ENCODE peak calls at places on chromosomes 11 and 22, in eight cellular contexts. H is dorsolateral prefrontal cortex, J is GM20000, S is AG09309, A is HL-60, B is pancreas, L is foreskin fibroblast, K is colonic mucosa. M is an unnamed sample.

GRCh38 chr22:45127866-45128265 is 35.9 kb upstream of the NUP50 start:
- DNase-seq in H (no peak), J (no peak), S (no peak), A (no peak), B (no peak), L (peak; percentile 74), K (no peak), M (no peak)

GRCh38 chr11:819943-820649 is 1.4 kb downstream of the PNPLA2 start:
- DNase-seq in H (no peak), J (peak; percentile 94), S (no peak), A (peak; percentile 97), B (peak; percentile 97), L (peak; percentile 52), K (peak; percentile 96), M (no peak)

GRCh38 chr22:37817705-37818311 is 5.4 kb upstream of the GALR3 start:
- DNase-seq in H (peak; percentile 88), J (peak; percentile 94), S (no peak), A (peak; percentile 72), B (peak; percentile 84), L (peak; percentile 68), K (peak; percentile 89), M (peak; percentile 50)

GRCh38 chr11:91305402-91305801 is 919.2 kb upstream of the FAT3 start:
- DNase-seq in H (no peak), J (no peak), S (no peak), A (no peak), B (no peak), L (no peak), K (no peak), M (no peak)

GRCh38 chr11:12170501-12170900 is 60.1 kb downstream of the MICAL2 start:
- DNase-seq in H (no peak), J (no peak), S (no peak), A (no peak), B (no peak), L (no peak), K (no peak), M (no peak)

GRCh38 chr11:6095798-6096197 is 11.7 kb upstream of the OR56B4 start:
- DNase-seq in H (no peak), J (no peak), S (no peak), A (no peak), B (no peak), L (no peak), K (no peak), M (no peak)

GRCh38 chr11:66855574-66856495 is 1.0 kb upstream of the LRFN4 start:
- DNase-seq in H (peak; percentile 93), J (peak; percentile 100), S (peak; percentile 44), A (peak; percentile 93), B (peak; percentile 95), L (peak; percentile 95), K (peak; percentile 97), M (peak; percentile 82)

GRCh38 chr22:31952459-31952858 is 8.1 kb downstream of the YWHAH start:
- DNase-seq in H (no peak), J (no peak), S (peak; percentile 72), A (no peak), B (no peak), L (peak; percentile 71), K (no peak), M (peak; percentile 39)

GRCh38 chr11:105466582-105467228 is 143.2 kb upstream of the GRIA4 start:
- DNase-seq in H (no peak), J (no peak), S (no peak), A (no peak), B (no peak), L (peak; percentile 71), K (no peak), M (no peak)

GRCh38 chr22:26550498-26551033 is 38.3 kb upstream of the TFIP11 start:
- DNase-seq in H (peak; percentile 47), J (no peak), S (peak; percentile 80), A (no peak), B (peak; percentile 72), L (peak; percentile 82), K (no peak), M (peak; percentile 49)

GRCh38 chr11:126308271-126308671 is 4.4 kb downstream of the DCPS start:
- DNase-seq in H (no peak), J (no peak), S (no peak), A (no peak), B (no peak), L (no peak), K (no peak), M (no peak)

GRCh38 chr11:1071571-1072115 is 3.0 kb upstream of the MUC2 start:
- DNase-seq in H (no peak), J (no peak), S (no peak), A (no peak), B (no peak), L (no peak), K (no peak), M (no peak)

GRCh38 chr22:37428649-37429586 is 1.6 kb upstream of the ELFN2 start:
- DNase-seq in H (no peak), J (peak; percentile 88), S (no peak), A (peak; percentile 45), B (no peak), L (no peak), K (peak; percentile 45), M (no peak)

GRCh38 chr11:65739022-65739421 is 18.4 kb upstream of the RNASEH2C start:
- DNase-seq in H (no peak), J (no peak), S (no peak), A (no peak), B (no peak), L (no peak), K (peak; percentile 33), M (no peak)

GRCh38 chr11:73467505-73467904 is 91.3 kb downstream of the RELT start:
- DNase-seq in H (no peak), J (no peak), S (no peak), A (no peak), B (no peak), L (no peak), K (no peak), M (no peak)

GRCh38 chr11:11988099-11988651 is 20.3 kb downstream of the DKK3 start:
- DNase-seq in H (no peak), J (no peak), S (no peak), A (no peak), B (no peak), L (peak; percentile 65), K (no peak), M (no peak)

GRCh38 chr11:115676206-115676605 is 172.0 kb upstream of the CADM1 start:
- DNase-seq in H (no peak), J (no peak), S (no peak), A (no peak), B (no peak), L (no peak), K (no peak), M (no peak)

GRCh38 chr11:15367695-15368094 is 253.0 kb downstream of the INSC start:
- DNase-seq in H (no peak), J (no peak), S (no peak), A (no peak), B (no peak), L (no peak), K (no peak), M (no peak)

GRCh38 chr11:100863080-100863581 is 176.0 kb downstream of the ARHGAP42 start:
- DNase-seq in H (no peak), J (no peak), S (peak; percentile 84), A (peak; percentile 28), B (no peak), L (peak; percentile 79), K (no peak), M (peak; percentile 97)

GRCh38 chr22:26658671-26659478 is 1.5 kb downstream of the MIAT start:
- DNase-seq in H (peak; percentile 75), J (peak; percentile 83), S (peak; percentile 67), A (peak; percentile 83), B (no peak), L (peak; percentile 93), K (peak; percentile 54), M (peak; percentile 80)

GRCh38 chr11:15109602-15110001 is 5.1 kb upstream of the INSC start:
- DNase-seq in H (no peak), J (no peak), S (no peak), A (no peak), B (no peak), L (no peak), K (no peak), M (no peak)

GRCh38 chr22:29914991-29915390 is 32.0 kb downstream of the MTMR3 start:
- DNase-seq in H (no peak), J (no peak), S (no peak), A (no peak), B (no peak), L (no peak), K (no peak), M (no peak)

GRCh38 chr11:31030375-31030774 is 339.2 kb downstream of the DCDC1 start:
- DNase-seq in H (no peak), J (no peak), S (no peak), A (no peak), B (no peak), L (no peak), K (no peak), M (no peak)

GRCh38 chr11:92550411-92550810 is 325.8 kb downstream of the FAT3 start:
- DNase-seq in H (no peak), J (no peak), S (no peak), A (no peak), B (peak; percentile 49), L (no peak), K (no peak), M (no peak)

GRCh38 chr11:92556435-92556834 is 331.8 kb downstream of the FAT3 start:
- DNase-seq in H (no peak), J (no peak), S (no peak), A (no peak), B (no peak), L (no peak), K (no peak), M (no peak)

GRCh38 chr11:92550871-92551270 is 326.3 kb downstream of the FAT3 start:
- DNase-seq in H (no peak), J (no peak), S (no peak), A (no peak), B (no peak), L (no peak), K (no peak), M (no peak)

GRCh38 chr11:92554662-92555061 is 330.0 kb downstream of the FAT3 start:
- DNase-seq in H (no peak), J (no peak), S (no peak), A (no peak), B (no peak), L (no peak), K (no peak), M (no peak)

GRCh38 chr11:92552942-92553341 is 328.3 kb downstream of the FAT3 start:
- DNase-seq in H (no peak), J (no peak), S (no peak), A (no peak), B (no peak), L (no peak), K (no peak), M (no peak)
- TF ChIP-seq CTCF in H (no peak), J (no peak), S (peak; percentile 20), A (no peak), B (peak; percentile 19), L (peak; percentile 6), K (no peak), M (no peak)

GRCh38 chr11:121446752-121447156 is 5.4 kb upstream of the SORL1 start:
- DNase-seq in H (no peak), J (no peak), S (no peak), A (no peak), B (no peak), L (peak; percentile 20), K (no peak), M (no peak)
- TF ChIP-seq CTCF in H (peak; percentile 23), J (no peak), S (peak; percentile 24), A (no peak), B (no peak), L (no peak), K (no peak), M (peak; percentile 11)

GRCh38 chr22:42910221-42910942 is 53.3 kb upstream of the ARFGAP3 start:
- DNase-seq in H (no peak), J (no peak), S (no peak), A (no peak), B (no peak), L (no peak), K (no peak), M (no peak)
- TF ChIP-seq CTCF in H (no peak), J (no peak), S (no peak), A (no peak), B (no peak), L (no peak), K (no peak), M (no peak)

GRCh38 chr11:7512525-7513209 is 1.1 kb upstream of the PPFIBP2 start:
- DNase-seq in H (peak; percentile 58), J (peak; percentile 89), S (peak; percentile 33), A (peak; percentile 77), B (peak; percentile 56), L (no peak), K (peak; percentile 68), M (peak; percentile 48)
- TF ChIP-seq CTCF in H (no peak), J (no peak), S (peak; percentile 24), A (no peak), B (no peak), L (no peak), K (no peak), M (peak; percentile 23)